ENCODE peak calls at places on chromosomes 16 and 17, in five cellular contexts. One of them, this sample, is unnamed.

GRCh38 chr16:69833791-69834282 is 71.7 kb downstream of the WWP2 start:
- DNase-seq in endothelial cell of umbilical vein: no peak
- DNase-seq in fibroblast of lung: no peak
- DNase-seq in epithelial cell of proximal tubule: peak
- DNase-seq in MCF 10A: no peak
- DNase-seq in this sample: no peak

GRCh38 chr16:8936421-8936820 is 27.3 kb downstream of the USP7 start:
- DNase-seq in fibroblast of lung: peak
- DNase-seq in endothelial cell of umbilical vein: peak
- DNase-seq in MCF 10A: peak
- DNase-seq in epithelial cell of proximal tubule: no peak
- DNase-seq in this sample: no peak

GRCh38 chr17:35700157-35700556 is 31.3 kb upstream of the RASL10B start:
- DNase-seq in epithelial cell of proximal tubule: no peak
- DNase-seq in MCF 10A: no peak
- DNase-seq in fibroblast of lung: no peak
- DNase-seq in endothelial cell of umbilical vein: no peak
- DNase-seq in this sample: no peak

GRCh38 chr17:76527430-76528111 is 9.9 kb downstream of the CYGB start:
- DNase-seq in MCF 10A: peak
- DNase-seq in fibroblast of lung: peak
- DNase-seq in epithelial cell of proximal tubule: no peak
- DNase-seq in endothelial cell of umbilical vein: peak
- DNase-seq in this sample: no peak

GRCh38 chr17:51166198-51166986 is at the start of gene NME2:
- DNase-seq in epithelial cell of proximal tubule: no peak
- DNase-seq in endothelial cell of umbilical vein: peak
- DNase-seq in fibroblast of lung: peak
- DNase-seq in MCF 10A: peak
- DNase-seq in this sample: peak

GRCh38 chr16:51763072-51763658 is 612.1 kb upstream of the SALL1 start:
- DNase-seq in MCF 10A: no peak
- DNase-seq in fibroblast of lung: no peak
- DNase-seq in epithelial cell of proximal tubule: no peak
- DNase-seq in endothelial cell of umbilical vein: no peak
- DNase-seq in this sample: peak

GRCh38 chr17:45247429-45248131 is 14.3 kb downstream of the SPATA32 start:
- DNase-seq in fibroblast of lung: peak
- DNase-seq in endothelial cell of umbilical vein: peak
- DNase-seq in epithelial cell of proximal tubule: no peak
- DNase-seq in MCF 10A: peak
- DNase-seq in this sample: peak

GRCh38 chr16:56988161-56988947 is 1.0 kb upstream of the NLRC5 start:
- DNase-seq in epithelial cell of proximal tubule: no peak
- DNase-seq in MCF 10A: no peak
- DNase-seq in fibroblast of lung: no peak
- DNase-seq in endothelial cell of umbilical vein: no peak
- DNase-seq in this sample: no peak

GRCh38 chr17:28182559-28182958 is 136.4 kb upstream of the TMEM97 start:
- DNase-seq in MCF 10A: no peak
- DNase-seq in epithelial cell of proximal tubule: no peak
- DNase-seq in endothelial cell of umbilical vein: no peak
- DNase-seq in fibroblast of lung: no peak
- DNase-seq in this sample: no peak

GRCh38 chr16:87681990-87682570 is 79.8 kb downstream of the JPH3 start:
- DNase-seq in endothelial cell of umbilical vein: peak
- DNase-seq in epithelial cell of proximal tubule: no peak
- DNase-seq in fibroblast of lung: peak
- DNase-seq in MCF 10A: peak
- DNase-seq in this sample: no peak

GRCh38 chr17:2949469-2950044 is 113.8 kb downstream of the OR1D5 start:
- DNase-seq in fibroblast of lung: peak
- DNase-seq in epithelial cell of proximal tubule: no peak
- DNase-seq in endothelial cell of umbilical vein: no peak
- DNase-seq in MCF 10A: peak
- DNase-seq in this sample: no peak

GRCh38 chr17:78923660-78924453 is 1.3 kb downstream of the TIMP2 start:
- DNase-seq in epithelial cell of proximal tubule: no peak
- DNase-seq in fibroblast of lung: no peak
- DNase-seq in endothelial cell of umbilical vein: peak
- DNase-seq in MCF 10A: peak
- DNase-seq in this sample: no peak

GRCh38 chr16:66455970-66456369 is 28.9 kb downstream of the BEAN1 start:
- DNase-seq in endothelial cell of umbilical vein: no peak
- DNase-seq in fibroblast of lung: no peak
- DNase-seq in MCF 10A: no peak
- DNase-seq in epithelial cell of proximal tubule: no peak
- DNase-seq in this sample: no peak

GRCh38 chr17:61251939-61252865 is 147.4 kb upstream of the TBX2 start:
- DNase-seq in epithelial cell of proximal tubule: no peak
- DNase-seq in MCF 10A: peak
- DNase-seq in endothelial cell of umbilical vein: peak
- DNase-seq in fibroblast of lung: peak
- DNase-seq in this sample: no peak

GRCh38 chr17:17808706-17809432 is 27.9 kb downstream of the SREBF1 start:
- DNase-seq in endothelial cell of umbilical vein: no peak
- DNase-seq in epithelial cell of proximal tubule: no peak
- DNase-seq in MCF 10A: peak
- DNase-seq in fibroblast of lung: peak
- DNase-seq in this sample: no peak

GRCh38 chr16:50695017-50696000 is 1.9 kb downstream of the NOD2 start:
- DNase-seq in MCF 10A: no peak
- DNase-seq in fibroblast of lung: no peak
- DNase-seq in endothelial cell of umbilical vein: no peak
- DNase-seq in epithelial cell of proximal tubule: no peak
- DNase-seq in this sample: no peak

GRCh38 chr16:89921699-89922476 is 1.3 kb upstream of the TUBB3 start:
- DNase-seq in endothelial cell of umbilical vein: peak
- DNase-seq in MCF 10A: peak
- DNase-seq in fibroblast of lung: peak
- DNase-seq in epithelial cell of proximal tubule: peak
- DNase-seq in this sample: peak

GRCh38 chr17:40559016-40559853 is 6.0 kb downstream of the CCR7 start:
- DNase-seq in MCF 10A: no peak
- DNase-seq in endothelial cell of umbilical vein: no peak
- DNase-seq in epithelial cell of proximal tubule: no peak
- DNase-seq in fibroblast of lung: no peak
- DNase-seq in this sample: no peak

GRCh38 chr16:85067024-85067423 is 39.4 kb downstream of the KIAA0513 start:
- DNase-seq in epithelial cell of proximal tubule: no peak
- DNase-seq in endothelial cell of umbilical vein: no peak
- DNase-seq in fibroblast of lung: no peak
- DNase-seq in MCF 10A: no peak
- DNase-seq in this sample: no peak

GRCh38 chr17:9050801-9051401 is 29.6 kb downstream of the NTN1 start:
- DNase-seq in MCF 10A: peak
- DNase-seq in endothelial cell of umbilical vein: no peak
- DNase-seq in fibroblast of lung: no peak
- DNase-seq in epithelial cell of proximal tubule: no peak
- DNase-seq in this sample: no peak

GRCh38 chr16:87701066-87701425 is 64.7 kb downstream of the KLHDC4 start:
- DNase-seq in fibroblast of lung: no peak
- DNase-seq in endothelial cell of umbilical vein: no peak
- DNase-seq in MCF 10A: no peak
- DNase-seq in epithelial cell of proximal tubule: no peak
- DNase-seq in this sample: no peak

GRCh38 chr17:59427425-59427921 is 96.0 kb downstream of the YPEL2 start:
- DNase-seq in MCF 10A: peak
- DNase-seq in epithelial cell of proximal tubule: peak
- DNase-seq in fibroblast of lung: peak
- DNase-seq in endothelial cell of umbilical vein: peak
- DNase-seq in this sample: no peak

GRCh38 chr17:778096-778495 is 4.0 kb downstream of the GLOD4 start:
- DNase-seq in epithelial cell of proximal tubule: no peak
- DNase-seq in fibroblast of lung: no peak
- DNase-seq in MCF 10A: no peak
- DNase-seq in endothelial cell of umbilical vein: no peak
- DNase-seq in this sample: no peak

GRCh38 chr17:13266596-13266995 is 248.8 kb upstream of the ELAC2 start:
- DNase-seq in epithelial cell of proximal tubule: no peak
- DNase-seq in endothelial cell of umbilical vein: no peak
- DNase-seq in MCF 10A: no peak
- DNase-seq in fibroblast of lung: no peak
- DNase-seq in this sample: no peak

GRCh38 chr16:81491522-81492188 is 47.0 kb downstream of the CMIP start:
- DNase-seq in epithelial cell of proximal tubule: no peak
- DNase-seq in MCF 10A: peak
- DNase-seq in fibroblast of lung: peak
- DNase-seq in endothelial cell of umbilical vein: peak
- DNase-seq in this sample: no peak

GRCh38 chr17:68733241-68734176 is 132.3 kb upstream of the FAM20A start:
- DNase-seq in fibroblast of lung: peak
- DNase-seq in MCF 10A: no peak
- DNase-seq in epithelial cell of proximal tubule: no peak
- DNase-seq in endothelial cell of umbilical vein: peak
- DNase-seq in this sample: no peak

GRCh38 chr17:82287849-82288601 is 14.5 kb upstream of the CSNK1D start:
- DNase-seq in MCF 10A: peak
- DNase-seq in epithelial cell of proximal tubule: peak
- DNase-seq in endothelial cell of umbilical vein: peak
- DNase-seq in fibroblast of lung: peak
- DNase-seq in this sample: no peak

GRCh38 chr17:79836952-79837887 is 2.0 kb downstream of the CBX4 start:
- DNase-seq in epithelial cell of proximal tubule: no peak
- DNase-seq in fibroblast of lung: peak
- DNase-seq in endothelial cell of umbilical vein: no peak
- DNase-seq in MCF 10A: peak
- DNase-seq in this sample: peak

GRCh38 chr16:89922884-89923639 is at the start of gene TUBB3:
- DNase-seq in endothelial cell of umbilical vein: peak
- DNase-seq in epithelial cell of proximal tubule: no peak
- DNase-seq in fibroblast of lung: peak
- DNase-seq in MCF 10A: peak
- DNase-seq in this sample: peak

GRCh38 chr16:17515421-17516210 is 44.9 kb upstream of the XYLT1 start:
- DNase-seq in epithelial cell of proximal tubule: no peak
- DNase-seq in MCF 10A: no peak
- DNase-seq in fibroblast of lung: peak
- DNase-seq in endothelial cell of umbilical vein: no peak
- DNase-seq in this sample: no peak

DNA sequence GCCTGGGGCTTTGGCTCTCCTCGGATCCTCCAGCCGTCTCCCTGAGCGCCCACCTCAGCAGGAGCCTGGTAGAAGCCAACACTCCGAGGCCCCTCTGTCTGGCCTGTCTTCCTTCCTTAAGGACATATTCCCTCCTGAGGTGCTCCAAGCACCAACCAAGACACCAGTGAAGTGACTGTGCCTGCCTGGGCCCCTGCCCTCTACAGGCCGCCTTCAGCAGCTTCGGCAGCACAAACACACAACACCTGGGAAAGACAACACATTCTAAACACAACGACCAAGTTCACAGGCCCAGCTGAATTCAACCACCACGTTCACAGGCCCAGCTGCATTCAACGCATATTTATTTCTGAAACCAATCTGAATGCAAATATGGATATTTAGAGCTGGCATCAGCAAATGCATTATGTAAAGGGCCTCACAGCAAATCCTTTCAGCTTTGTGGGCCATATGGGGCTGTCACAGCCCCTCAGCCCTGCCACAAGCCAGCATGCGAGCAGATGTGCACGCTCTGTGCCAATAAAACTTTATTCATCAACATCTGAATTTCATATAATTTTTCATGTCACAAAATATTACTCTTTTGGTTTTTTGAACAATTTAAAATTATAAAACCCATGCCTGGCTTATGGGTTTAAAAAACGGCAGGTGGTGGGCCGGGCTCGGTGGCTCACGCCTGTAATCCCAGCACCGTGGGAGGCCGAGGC is 12.2 kb downstream of the GALNS start:
- DNase-seq in epithelial cell of proximal tubule: no peak
- DNase-seq in endothelial cell of umbilical vein: no peak
- DNase-seq in fibroblast of lung: no peak
- DNase-seq in MCF 10A: no peak
- DNase-seq in this sample: no peak
- TF ChIP-seq CTCF in epithelial cell of proximal tubule: peak
- TF ChIP-seq CTCF in endothelial cell of umbilical vein: no peak
- TF ChIP-seq CTCF in fibroblast of lung: no peak
- TF ChIP-seq CTCF in MCF 10A: no peak
- TF ChIP-seq CTCF in this sample: peak

DNA sequence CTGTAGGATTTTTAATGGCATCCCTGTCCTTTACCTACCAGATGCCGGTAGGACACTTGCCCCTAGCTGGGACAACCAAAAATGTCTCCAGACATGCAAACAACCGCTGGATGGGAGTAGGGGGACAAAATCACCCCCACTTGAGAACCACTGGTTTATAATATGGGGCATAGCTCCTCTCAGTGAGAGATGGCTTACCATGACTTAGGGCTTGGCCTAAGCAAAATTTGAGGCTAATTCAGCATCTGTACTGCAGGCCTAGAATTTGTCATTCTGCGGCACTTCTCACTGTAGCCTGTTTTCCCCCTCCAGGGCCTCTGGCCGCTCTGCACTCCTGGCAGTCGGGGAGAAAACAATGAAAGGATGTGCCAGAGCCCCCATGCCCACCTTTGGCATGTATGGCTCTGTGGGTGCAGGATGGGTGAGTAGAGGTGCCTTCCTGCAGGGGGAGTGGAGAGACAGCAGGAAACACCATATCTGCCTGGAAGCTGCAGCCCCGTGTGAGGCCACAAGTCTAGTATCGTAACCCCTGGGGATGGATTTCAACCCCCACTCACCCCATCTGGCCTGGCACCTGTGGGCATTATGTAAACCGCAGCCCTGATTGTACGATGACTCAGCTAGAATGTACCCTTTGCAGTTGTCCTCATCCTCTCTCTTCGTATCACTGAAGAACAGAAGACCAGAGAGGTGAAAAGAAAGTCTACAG is 268.1 kb downstream of the SOX9 start:
- DNase-seq in epithelial cell of proximal tubule: no peak
- DNase-seq in endothelial cell of umbilical vein: no peak
- DNase-seq in MCF 10A: peak
- DNase-seq in fibroblast of lung: peak
- DNase-seq in this sample: no peak
- TF ChIP-seq CTCF in epithelial cell of proximal tubule: peak
- TF ChIP-seq CTCF in endothelial cell of umbilical vein: no peak
- TF ChIP-seq CTCF in MCF 10A: peak
- TF ChIP-seq CTCF in fibroblast of lung: no peak
- TF ChIP-seq CTCF in this sample: no peak

GRCh38 chr16:1453316-1453715 is 9.0 kb upstream of the CCDC154 start:
- DNase-seq in fibroblast of lung: no peak
- DNase-seq in MCF 10A: no peak
- DNase-seq in epithelial cell of proximal tubule: no peak
- DNase-seq in endothelial cell of umbilical vein: no peak
- DNase-seq in this sample: no peak
- TF ChIP-seq CTCF in fibroblast of lung: no peak
- TF ChIP-seq CTCF in MCF 10A: no peak
- TF ChIP-seq CTCF in epithelial cell of proximal tubule: no peak
- TF ChIP-seq CTCF in endothelial cell of umbilical vein: no peak
- TF ChIP-seq CTCF in this sample: no peak

DNA sequence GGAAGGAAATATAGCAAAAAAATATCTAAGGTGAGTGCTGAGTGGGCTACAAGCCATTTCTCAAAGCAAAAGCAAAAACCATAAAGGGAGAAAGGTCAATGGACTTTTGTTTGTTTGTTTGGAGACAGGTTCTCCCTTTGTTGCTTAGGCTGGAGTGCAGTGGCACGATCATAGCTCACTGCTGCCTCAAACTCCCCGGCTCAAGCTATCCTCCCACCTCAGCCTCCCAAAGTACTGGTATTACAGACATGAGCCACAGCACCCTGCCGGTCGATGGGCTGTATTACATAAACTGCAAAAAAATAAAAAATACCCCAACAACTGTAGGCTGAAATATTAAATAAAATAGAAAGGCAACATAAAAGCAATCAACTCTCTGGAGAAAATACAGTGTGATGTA is 3.5 kb upstream of the RBBP6 start:
- DNase-seq in epithelial cell of proximal tubule: no peak
- DNase-seq in fibroblast of lung: no peak
- DNase-seq in endothelial cell of umbilical vein: no peak
- DNase-seq in MCF 10A: no peak
- DNase-seq in this sample: no peak
- TF ChIP-seq CTCF in epithelial cell of proximal tubule: peak
- TF ChIP-seq CTCF in fibroblast of lung: no peak
- TF ChIP-seq CTCF in endothelial cell of umbilical vein: no peak
- TF ChIP-seq CTCF in MCF 10A: no peak
- TF ChIP-seq CTCF in this sample: no peak

This sample was measured in neural crest cell.